ENCODE peak calls at places on chromosomes 12 and 14, in five cellular contexts. One of them, this sample, is unnamed.

GRCh38 chr12:71130670-71131069 is 27.1 kb downstream of the TSPAN8 start:
- DNase-seq in transverse colon: no peak
- DNase-seq in foreskin keratinocyte: no peak
- DNase-seq in ovary: no peak
- DNase-seq in heart left ventricle: no peak
- DNase-seq in this sample: no peak

GRCh38 chr14:39265032-39265431 is 31.3 kb downstream of the MIA2 start:
- DNase-seq in transverse colon: no peak
- DNase-seq in ovary: no peak
- DNase-seq in heart left ventricle: no peak
- DNase-seq in foreskin keratinocyte: peak
- DNase-seq in this sample: no peak

GRCh38 chr14:101369916-101370592 is 191.2 kb upstream of the DIO3 start:
- DNase-seq in foreskin keratinocyte: no peak
- DNase-seq in transverse colon: no peak
- DNase-seq in heart left ventricle: no peak
- DNase-seq in ovary: peak
- DNase-seq in this sample: no peak

GRCh38 chr12:59027199-59027598 is 106.9 kb upstream of the LRIG3 start:
- DNase-seq in heart left ventricle: no peak
- DNase-seq in transverse colon: no peak
- DNase-seq in foreskin keratinocyte: no peak
- DNase-seq in ovary: no peak
- DNase-seq in this sample: no peak

GRCh38 chr12:78929075-78929418 is 64.5 kb downstream of the SYT1 start:
- DNase-seq in ovary: no peak
- DNase-seq in heart left ventricle: no peak
- DNase-seq in transverse colon: no peak
- DNase-seq in foreskin keratinocyte: peak
- DNase-seq in this sample: peak

GRCh38 chr12:69415471-69416275 is 54.5 kb upstream of the FRS2 start:
- DNase-seq in foreskin keratinocyte: peak
- DNase-seq in transverse colon: peak
- DNase-seq in heart left ventricle: peak
- DNase-seq in ovary: peak
- DNase-seq in this sample: no peak

GRCh38 chr12:49776413-49776812 is 35.1 kb downstream of the TMBIM6 start:
- DNase-seq in foreskin keratinocyte: peak
- DNase-seq in transverse colon: peak
- DNase-seq in ovary: peak
- DNase-seq in heart left ventricle: peak
- DNase-seq in this sample: peak

GRCh38 chr14:96055065-96055752 is 16.0 kb downstream of the C14orf132 start:
- DNase-seq in transverse colon: no peak
- DNase-seq in foreskin keratinocyte: no peak
- DNase-seq in ovary: no peak
- DNase-seq in heart left ventricle: no peak
- DNase-seq in this sample: no peak

GRCh38 chr12:56998981-56999380 is 7.4 kb downstream of the ZBTB39 start:
- DNase-seq in ovary: no peak
- DNase-seq in foreskin keratinocyte: no peak
- DNase-seq in transverse colon: peak
- DNase-seq in heart left ventricle: no peak
- DNase-seq in this sample: no peak

GRCh38 chr12:106345739-106346138 is 11.8 kb upstream of the POLR3B start:
- DNase-seq in heart left ventricle: peak
- DNase-seq in ovary: no peak
- DNase-seq in transverse colon: no peak
- DNase-seq in foreskin keratinocyte: peak
- DNase-seq in this sample: peak

GRCh38 chr14:61620130-61620946 is 75.0 kb upstream of the HIF1A start:
- DNase-seq in foreskin keratinocyte: no peak
- DNase-seq in heart left ventricle: no peak
- DNase-seq in ovary: no peak
- DNase-seq in transverse colon: no peak
- DNase-seq in this sample: no peak

GRCh38 chr14:95038521-95039250 is 118.6 kb downstream of the DICER1 start:
- DNase-seq in ovary: no peak
- DNase-seq in heart left ventricle: no peak
- DNase-seq in foreskin keratinocyte: no peak
- DNase-seq in transverse colon: no peak
- DNase-seq in this sample: no peak

GRCh38 chr12:131223791-131224567 is 270.3 kb downstream of the ADGRD1 start:
- DNase-seq in foreskin keratinocyte: no peak
- DNase-seq in transverse colon: no peak
- DNase-seq in heart left ventricle: no peak
- DNase-seq in ovary: no peak
- DNase-seq in this sample: no peak

GRCh38 chr12:6425588-6426531 is 18.9 kb upstream of the CD27 start:
- DNase-seq in ovary: no peak
- DNase-seq in foreskin keratinocyte: no peak
- DNase-seq in transverse colon: no peak
- DNase-seq in heart left ventricle: no peak
- DNase-seq in this sample: no peak

GRCh38 chr14:100580316-100581227 is 6.6 kb downstream of the BEGAIN start:
- DNase-seq in foreskin keratinocyte: no peak
- DNase-seq in transverse colon: no peak
- DNase-seq in heart left ventricle: no peak
- DNase-seq in ovary: peak
- DNase-seq in this sample: no peak

GRCh38 chr12:50099302-50100008 is 4.4 kb upstream of the GPD1 start:
- DNase-seq in transverse colon: no peak
- DNase-seq in foreskin keratinocyte: peak
- DNase-seq in heart left ventricle: no peak
- DNase-seq in ovary: no peak
- DNase-seq in this sample: no peak

GRCh38 chr12:80100566-80100965 is 1.2 kb downstream of the OTOGL start:
- DNase-seq in foreskin keratinocyte: no peak
- DNase-seq in transverse colon: no peak
- DNase-seq in ovary: no peak
- DNase-seq in heart left ventricle: no peak
- DNase-seq in this sample: no peak

GRCh38 chr12:108119126-108119973 is 9.7 kb upstream of the WSCD2 start:
- DNase-seq in foreskin keratinocyte: no peak
- DNase-seq in heart left ventricle: peak
- DNase-seq in transverse colon: no peak
- DNase-seq in ovary: no peak
- DNase-seq in this sample: peak

GRCh38 chr12:126369487-126370463 is 1304.5 kb downstream of the AACS start:
- DNase-seq in foreskin keratinocyte: peak
- DNase-seq in heart left ventricle: no peak
- DNase-seq in transverse colon: no peak
- DNase-seq in ovary: no peak
- DNase-seq in this sample: no peak

GRCh38 chr14:99230271-99231141 is 41.5 kb downstream of the BCL11B start:
- DNase-seq in transverse colon: peak
- DNase-seq in ovary: no peak
- DNase-seq in heart left ventricle: no peak
- DNase-seq in foreskin keratinocyte: peak
- DNase-seq in this sample: no peak

GRCh38 chr12:122161682-122162081 is 12.3 kb downstream of the IL31 start:
- DNase-seq in foreskin keratinocyte: no peak
- DNase-seq in transverse colon: no peak
- DNase-seq in ovary: no peak
- DNase-seq in heart left ventricle: no peak
- DNase-seq in this sample: no peak

GRCh38 chr12:43737646-43738045 is 20.9 kb downstream of the PUS7L start:
- DNase-seq in foreskin keratinocyte: peak
- DNase-seq in transverse colon: no peak
- DNase-seq in ovary: no peak
- DNase-seq in heart left ventricle: no peak
- DNase-seq in this sample: no peak

GRCh38 chr12:67910360-67911292 is 78.6 kb upstream of the IFNG-AS1 start:
- DNase-seq in transverse colon: no peak
- DNase-seq in foreskin keratinocyte: peak
- DNase-seq in heart left ventricle: no peak
- DNase-seq in ovary: no peak
- DNase-seq in this sample: peak

GRCh38 chr14:54614296-54614695 is 47.4 kb downstream of the SAMD4A start:
- DNase-seq in heart left ventricle: no peak
- DNase-seq in transverse colon: no peak
- DNase-seq in foreskin keratinocyte: no peak
- DNase-seq in ovary: no peak
- DNase-seq in this sample: no peak

GRCh38 chr14:54606631-54607133 is 39.8 kb downstream of the SAMD4A start:
- DNase-seq in heart left ventricle: peak
- DNase-seq in ovary: no peak
- DNase-seq in transverse colon: no peak
- DNase-seq in foreskin keratinocyte: peak
- DNase-seq in this sample: no peak

GRCh38 chr14:54606178-54606577 is 39.2 kb downstream of the SAMD4A start:
- DNase-seq in ovary: no peak
- DNase-seq in heart left ventricle: peak
- DNase-seq in transverse colon: no peak
- DNase-seq in foreskin keratinocyte: peak
- DNase-seq in this sample: no peak

GRCh38 chr14:54609576-54609975 is 42.6 kb downstream of the SAMD4A start:
- DNase-seq in transverse colon: no peak
- DNase-seq in heart left ventricle: no peak
- DNase-seq in ovary: no peak
- DNase-seq in foreskin keratinocyte: no peak
- DNase-seq in this sample: no peak

GRCh38 chr14:54610051-54610977 is 43.4 kb downstream of the SAMD4A start:
- DNase-seq in foreskin keratinocyte: no peak
- DNase-seq in transverse colon: no peak
- DNase-seq in heart left ventricle: no peak
- DNase-seq in ovary: no peak
- DNase-seq in this sample: no peak
- H3K27ac ChIP-seq in foreskin keratinocyte: no peak
- H3K27ac ChIP-seq in transverse colon: no peak
- H3K27ac ChIP-seq in heart left ventricle: no peak
- H3K27ac ChIP-seq in ovary: no peak
- H3K27ac ChIP-seq in this sample: no peak

GRCh38 chr12:93699271-93700141 is 22.3 kb downstream of the CRADD start:
- DNase-seq in foreskin keratinocyte: peak
- DNase-seq in transverse colon: no peak
- DNase-seq in heart left ventricle: no peak
- DNase-seq in ovary: no peak
- DNase-seq in this sample: peak

GRCh38 chr12:93704122-93704521 is 26.9 kb downstream of the CRADD start:
- DNase-seq in heart left ventricle: no peak
- DNase-seq in foreskin keratinocyte: no peak
- DNase-seq in transverse colon: no peak
- DNase-seq in ovary: no peak
- DNase-seq in this sample: no peak

GRCh38 chr12:93702707-93703305 is 25.6 kb downstream of the CRADD start:
- DNase-seq in ovary: no peak
- DNase-seq in foreskin keratinocyte: no peak
- DNase-seq in transverse colon: no peak
- DNase-seq in heart left ventricle: no peak
- DNase-seq in this sample: no peak

GRCh38 chr12:93696462-93696861 is 19.3 kb downstream of the CRADD start:
- DNase-seq in heart left ventricle: no peak
- DNase-seq in transverse colon: no peak
- DNase-seq in ovary: no peak
- DNase-seq in foreskin keratinocyte: no peak
- DNase-seq in this sample: no peak

DNA sequence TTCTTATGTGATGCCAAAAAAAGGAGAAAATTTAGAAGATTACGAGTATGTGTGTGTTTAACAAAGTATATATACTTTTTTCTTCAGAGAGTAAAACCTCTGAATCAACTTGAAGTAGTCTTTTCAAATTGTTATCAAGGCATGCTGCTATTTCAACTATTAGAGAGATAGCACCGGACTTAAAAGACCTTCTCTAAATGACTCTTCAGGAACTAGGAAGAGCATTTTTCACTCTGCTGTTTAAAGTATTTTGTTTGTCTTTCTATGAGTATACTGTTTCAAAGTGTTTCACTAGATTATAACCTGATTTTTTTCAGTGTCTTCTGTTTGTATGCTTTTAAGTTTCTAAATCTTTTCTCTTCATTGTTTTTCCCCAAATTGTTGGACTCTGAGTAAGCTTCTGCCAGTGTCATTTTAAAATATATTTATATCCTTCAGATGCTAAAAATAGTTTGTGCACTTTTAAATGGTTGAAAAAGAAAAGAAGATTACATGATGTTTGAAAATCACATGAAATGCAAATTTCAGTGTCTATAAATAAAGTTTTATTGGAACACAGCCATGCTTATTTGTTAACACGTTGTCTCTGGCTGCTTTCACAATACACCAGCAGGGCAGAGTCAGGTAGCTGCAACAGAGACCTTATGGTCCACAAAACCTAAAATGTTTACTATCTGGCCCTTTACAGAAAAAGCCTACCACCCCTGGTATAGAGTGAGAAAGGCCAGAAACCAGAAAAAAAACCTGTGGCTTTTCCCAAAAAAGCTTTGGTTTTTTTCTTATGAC is 21.3 kb downstream of the CRADD start:
- DNase-seq in heart left ventricle: no peak
- DNase-seq in ovary: no peak
- DNase-seq in transverse colon: no peak
- DNase-seq in foreskin keratinocyte: no peak
- DNase-seq in this sample: no peak
- H3K27ac ChIP-seq in heart left ventricle: peak
- H3K27ac ChIP-seq in ovary: no peak
- H3K27ac ChIP-seq in transverse colon: no peak
- H3K27ac ChIP-seq in foreskin keratinocyte: peak
- H3K27ac ChIP-seq in this sample: peak

GRCh38 chr14:23405096-23405495 is 3.0 kb downstream of the MYH6 start:
- DNase-seq in transverse colon: no peak
- DNase-seq in ovary: no peak
- DNase-seq in foreskin keratinocyte: no peak
- DNase-seq in heart left ventricle: no peak
- DNase-seq in this sample: no peak
- H3K27ac ChIP-seq in transverse colon: no peak
- H3K27ac ChIP-seq in ovary: no peak
- H3K27ac ChIP-seq in foreskin keratinocyte: no peak
- H3K27ac ChIP-seq in heart left ventricle: peak
- H3K27ac ChIP-seq in this sample: no peak

GRCh38 chr14:69657961-69658360 is 46.6 kb downstream of the SUSD6 start:
- DNase-seq in heart left ventricle: no peak
- DNase-seq in transverse colon: peak
- DNase-seq in ovary: no peak
- DNase-seq in foreskin keratinocyte: peak
- DNase-seq in this sample: peak
- H3K27ac ChIP-seq in heart left ventricle: peak
- H3K27ac ChIP-seq in transverse colon: peak
- H3K27ac ChIP-seq in ovary: no peak
- H3K27ac ChIP-seq in foreskin keratinocyte: peak
- H3K27ac ChIP-seq in this sample: peak

GRCh38 chr12:9326085-9326484 is 117.9 kb upstream of the PZP start:
- DNase-seq in ovary: no peak
- DNase-seq in transverse colon: no peak
- DNase-seq in foreskin keratinocyte: no peak
- DNase-seq in heart left ventricle: no peak
- DNase-seq in this sample: no peak
- H3K27ac ChIP-seq in ovary: no peak
- H3K27ac ChIP-seq in transverse colon: no peak
- H3K27ac ChIP-seq in foreskin keratinocyte: no peak
- H3K27ac ChIP-seq in heart left ventricle: no peak
- H3K27ac ChIP-seq in this sample: no peak

GRCh38 chr12:53234236-53234635 is 2.2 kb upstream of the RARG start:
- DNase-seq in heart left ventricle: no peak
- DNase-seq in foreskin keratinocyte: no peak
- DNase-seq in ovary: no peak
- DNase-seq in transverse colon: peak
- DNase-seq in this sample: no peak
- H3K27ac ChIP-seq in heart left ventricle: no peak
- H3K27ac ChIP-seq in foreskin keratinocyte: no peak
- H3K27ac ChIP-seq in ovary: no peak
- H3K27ac ChIP-seq in transverse colon: peak
- H3K27ac ChIP-seq in this sample: peak

This sample was measured in epithelial cell of prostate.